ENCODE peak calls at places on chromosomes 13 and 19, in nine cellular contexts. One of them, this sample, is unnamed. For H3K4me1, the result is how much of the 10 kb centered on the place peaks cover.

GRCh38 chr19:9075064-9075964 is 11.5 kb upstream of the OR1M1 start:
- DNase-seq in breast epithelium: peak
- DNase-seq in GM12878: no peak
- DNase-seq in transverse colon: peak
- DNase-seq in GM23338: peak
- DNase-seq in HCT116: peak
- DNase-seq in SK-N-SH: peak
- DNase-seq in prostate gland: peak
- DNase-seq in stomach: peak
- DNase-seq in this sample: peak

GRCh38 chr13:72437458-72437857 is 290.0 kb downstream of the MZT1 start:
- DNase-seq in breast epithelium: no peak
- DNase-seq in GM12878: no peak
- DNase-seq in transverse colon: no peak
- DNase-seq in GM23338: no peak
- DNase-seq in HCT116: no peak
- DNase-seq in SK-N-SH: no peak
- DNase-seq in prostate gland: no peak
- DNase-seq in stomach: no peak
- DNase-seq in this sample: no peak

GRCh38 chr13:99619207-99619606 is 117.9 kb downstream of the TM9SF2 start:
- DNase-seq in breast epithelium: no peak
- DNase-seq in GM12878: no peak
- DNase-seq in transverse colon: no peak
- DNase-seq in GM23338: no peak
- DNase-seq in HCT116: no peak
- DNase-seq in SK-N-SH: no peak
- DNase-seq in prostate gland: no peak
- DNase-seq in stomach: no peak
- DNase-seq in this sample: no peak

GRCh38 chr13:79480954-79481684 is at the start of gene NDFIP2:
- DNase-seq in breast epithelium: peak
- DNase-seq in GM12878: peak
- DNase-seq in transverse colon: peak
- DNase-seq in GM23338: peak
- DNase-seq in HCT116: peak
- DNase-seq in SK-N-SH: peak
- DNase-seq in prostate gland: peak
- DNase-seq in stomach: peak
- DNase-seq in this sample: no peak

GRCh38 chr13:73466561-73466960 is 407.8 kb downstream of the KLF5 start:
- DNase-seq in breast epithelium: no peak
- DNase-seq in GM12878: no peak
- DNase-seq in transverse colon: no peak
- DNase-seq in GM23338: no peak
- DNase-seq in HCT116: no peak
- DNase-seq in SK-N-SH: no peak
- DNase-seq in prostate gland: no peak
- DNase-seq in stomach: no peak
- DNase-seq in this sample: no peak

GRCh38 chr13:44837250-44837649 is 152.0 kb downstream of the NUFIP1 start:
- DNase-seq in breast epithelium: no peak
- DNase-seq in GM12878: no peak
- DNase-seq in transverse colon: no peak
- DNase-seq in GM23338: no peak
- DNase-seq in HCT116: no peak
- DNase-seq in SK-N-SH: no peak
- DNase-seq in prostate gland: no peak
- DNase-seq in stomach: no peak
- DNase-seq in this sample: no peak

GRCh38 chr19:47475460-47475859 is 3.8 kb upstream of the SLC8A2 start:
- DNase-seq in breast epithelium: no peak
- DNase-seq in GM12878: no peak
- DNase-seq in transverse colon: no peak
- DNase-seq in GM23338: no peak
- DNase-seq in HCT116: no peak
- DNase-seq in SK-N-SH: no peak
- DNase-seq in prostate gland: no peak
- DNase-seq in stomach: no peak
- DNase-seq in this sample: no peak

GRCh38 chr19:49432141-49433073 is 7.2 kb downstream of the GFY start:
- DNase-seq in breast epithelium: no peak
- DNase-seq in GM12878: no peak
- DNase-seq in transverse colon: peak
- DNase-seq in GM23338: peak
- DNase-seq in HCT116: no peak
- DNase-seq in SK-N-SH: no peak
- DNase-seq in prostate gland: no peak
- DNase-seq in stomach: no peak
- DNase-seq in this sample: no peak

GRCh38 chr19:10419200-10419645 is 1.1 kb upstream of the PDE4A start:
- DNase-seq in breast epithelium: no peak
- DNase-seq in GM12878: no peak
- DNase-seq in transverse colon: no peak
- DNase-seq in GM23338: no peak
- DNase-seq in HCT116: no peak
- DNase-seq in SK-N-SH: peak
- DNase-seq in prostate gland: no peak
- DNase-seq in stomach: no peak
- DNase-seq in this sample: no peak

GRCh38 chr13:114263590-114263989 is 17.8 kb upstream of the UPF3A start:
- DNase-seq in breast epithelium: no peak
- DNase-seq in GM12878: peak
- DNase-seq in transverse colon: peak
- DNase-seq in GM23338: no peak
- DNase-seq in HCT116: no peak
- DNase-seq in SK-N-SH: no peak
- DNase-seq in prostate gland: no peak
- DNase-seq in stomach: no peak
- DNase-seq in this sample: no peak

GRCh38 chr13:34513526-34513925 is 428.5 kb upstream of the NBEA start:
- DNase-seq in breast epithelium: no peak
- DNase-seq in GM12878: no peak
- DNase-seq in transverse colon: no peak
- DNase-seq in GM23338: no peak
- DNase-seq in HCT116: no peak
- DNase-seq in SK-N-SH: no peak
- DNase-seq in prostate gland: no peak
- DNase-seq in stomach: no peak
- DNase-seq in this sample: no peak

GRCh38 chr13:97254809-97255208 is 32.7 kb downstream of the MBNL2 start:
- DNase-seq in breast epithelium: no peak
- DNase-seq in GM12878: no peak
- DNase-seq in transverse colon: no peak
- DNase-seq in GM23338: no peak
- DNase-seq in HCT116: peak
- DNase-seq in SK-N-SH: no peak
- DNase-seq in prostate gland: no peak
- DNase-seq in stomach: no peak
- DNase-seq in this sample: no peak
- TF ChIP-seq POLR2AphosphoS5 in breast epithelium: no peak
- TF ChIP-seq POLR2AphosphoS5 in GM12878: no peak
- TF ChIP-seq POLR2AphosphoS5 in transverse colon: no peak
- TF ChIP-seq POLR2AphosphoS5 in GM23338: no peak
- TF ChIP-seq POLR2AphosphoS5 in HCT116: peak
- TF ChIP-seq POLR2AphosphoS5 in SK-N-SH: peak
- TF ChIP-seq POLR2AphosphoS5 in prostate gland: no peak
- TF ChIP-seq POLR2AphosphoS5 in stomach: no peak
- TF ChIP-seq POLR2AphosphoS5 in this sample: no peak

DNA sequence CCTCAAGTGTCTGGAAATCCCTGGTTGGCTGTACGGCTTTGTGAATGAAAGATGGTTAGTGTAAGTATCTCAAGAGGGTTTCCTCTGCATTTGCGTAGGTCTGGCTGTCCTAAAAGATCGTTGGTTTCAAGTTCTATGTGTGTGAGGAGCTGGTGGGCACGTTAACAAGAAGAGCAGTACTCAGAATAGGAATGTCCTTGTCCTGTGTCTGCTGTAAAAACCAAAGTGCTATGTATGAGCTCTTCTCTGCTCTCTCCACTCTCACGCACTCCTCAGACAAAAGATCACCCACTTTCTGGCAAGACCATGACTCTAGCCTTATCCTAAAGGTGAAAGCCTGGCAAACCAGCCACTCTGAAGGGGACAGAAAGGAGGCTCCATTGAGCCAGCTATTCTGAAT is 39.1 kb downstream of the USP12 start:
- DNase-seq in breast epithelium: no peak
- DNase-seq in GM12878: peak
- DNase-seq in transverse colon: no peak
- DNase-seq in GM23338: no peak
- DNase-seq in HCT116: no peak
- DNase-seq in SK-N-SH: no peak
- DNase-seq in prostate gland: no peak
- DNase-seq in stomach: no peak
- DNase-seq in this sample: no peak
- H3K4me3 ChIP-seq in breast epithelium: no peak
- H3K4me3 ChIP-seq in GM12878: no peak
- H3K4me3 ChIP-seq in transverse colon: no peak
- H3K4me3 ChIP-seq in GM23338: no peak
- H3K4me3 ChIP-seq in HCT116: no peak
- H3K4me3 ChIP-seq in SK-N-SH: no peak
- H3K4me3 ChIP-seq in prostate gland: no peak
- H3K4me3 ChIP-seq in stomach: no peak
- H3K4me3 ChIP-seq in this sample: no peak

DNA sequence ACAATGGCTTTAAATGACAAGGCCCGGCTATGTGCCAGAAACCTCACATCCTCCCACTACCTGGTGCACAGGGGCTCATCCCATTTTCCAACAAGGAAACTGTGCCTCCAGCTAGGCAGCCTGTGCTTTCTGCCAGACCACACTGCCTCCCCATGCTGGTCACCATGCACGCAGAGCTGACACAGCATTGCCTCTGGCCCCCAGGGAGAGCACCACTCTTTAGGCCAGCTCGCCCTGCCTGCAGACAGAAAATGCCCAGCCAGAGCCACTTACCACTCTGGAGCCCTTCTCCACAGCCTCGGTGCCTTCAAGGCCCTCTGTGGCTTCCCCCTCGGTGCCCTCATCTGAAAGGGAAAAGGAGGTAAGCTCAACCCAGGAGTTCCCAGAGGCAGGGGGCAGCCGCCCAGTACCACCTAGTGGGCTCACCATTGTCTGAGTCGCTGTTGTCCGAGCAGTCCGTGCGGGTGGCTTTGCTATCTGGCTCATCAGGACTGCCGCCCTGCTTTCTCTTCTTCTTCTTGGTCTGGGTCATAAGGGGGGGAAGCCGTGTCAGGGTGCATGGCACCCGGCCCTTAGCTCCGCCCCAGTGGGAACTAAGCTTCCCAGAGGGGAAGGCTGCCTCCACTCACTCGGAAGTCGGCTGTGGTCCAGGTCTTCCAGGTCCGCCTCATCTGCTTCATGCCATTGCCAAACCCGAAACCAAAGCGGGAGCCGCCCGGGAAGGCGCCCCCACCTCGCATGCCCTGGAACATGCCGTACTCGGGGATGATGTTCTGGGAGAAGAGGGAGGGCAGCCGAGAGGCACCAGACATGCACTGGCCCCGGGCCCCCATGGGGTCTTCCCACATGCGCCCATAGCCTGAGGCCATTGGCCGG is 18.0 kb downstream of the AKAP8L start:
- DNase-seq in breast epithelium: no peak
- DNase-seq in GM12878: no peak
- DNase-seq in transverse colon: no peak
- DNase-seq in GM23338: no peak
- DNase-seq in HCT116: no peak
- DNase-seq in SK-N-SH: no peak
- DNase-seq in prostate gland: no peak
- DNase-seq in stomach: no peak
- DNase-seq in this sample: no peak
- H3K4me1 ChIP-seq in breast epithelium: under half
- H3K4me1 ChIP-seq in GM12878: under half
- H3K4me1 ChIP-seq in transverse colon: under half
- H3K4me1 ChIP-seq in GM23338: under half
- H3K4me1 ChIP-seq in HCT116: under half
- H3K4me1 ChIP-seq in SK-N-SH: under half
- H3K4me1 ChIP-seq in prostate gland: under half
- H3K4me1 ChIP-seq in stomach: under half
- H3K4me1 ChIP-seq in this sample: half or more

GRCh38 chr13:39350461-39350881 is 252.5 kb downstream of the LHFPL6 start:
- DNase-seq in breast epithelium: no peak
- DNase-seq in GM12878: no peak
- DNase-seq in transverse colon: no peak
- DNase-seq in GM23338: peak
- DNase-seq in HCT116: no peak
- DNase-seq in SK-N-SH: no peak
- DNase-seq in prostate gland: no peak
- DNase-seq in stomach: no peak
- DNase-seq in this sample: no peak
- TF ChIP-seq POLR2AphosphoS5 in breast epithelium: no peak
- TF ChIP-seq POLR2AphosphoS5 in GM12878: no peak
- TF ChIP-seq POLR2AphosphoS5 in transverse colon: no peak
- TF ChIP-seq POLR2AphosphoS5 in GM23338: no peak
- TF ChIP-seq POLR2AphosphoS5 in HCT116: no peak
- TF ChIP-seq POLR2AphosphoS5 in SK-N-SH: no peak
- TF ChIP-seq POLR2AphosphoS5 in prostate gland: no peak
- TF ChIP-seq POLR2AphosphoS5 in stomach: no peak
- TF ChIP-seq POLR2AphosphoS5 in this sample: no peak

GRCh38 chr19:12195501-12195860 is 32.6 kb downstream of the ZNF136 start:
- DNase-seq in breast epithelium: no peak
- DNase-seq in GM12878: no peak
- DNase-seq in transverse colon: no peak
- DNase-seq in GM23338: peak
- DNase-seq in HCT116: no peak
- DNase-seq in SK-N-SH: no peak
- DNase-seq in prostate gland: no peak
- DNase-seq in stomach: no peak
- DNase-seq in this sample: no peak
- H3K4me3 ChIP-seq in breast epithelium: peak
- H3K4me3 ChIP-seq in GM12878: no peak
- H3K4me3 ChIP-seq in transverse colon: peak
- H3K4me3 ChIP-seq in GM23338: peak
- H3K4me3 ChIP-seq in HCT116: no peak
- H3K4me3 ChIP-seq in SK-N-SH: peak
- H3K4me3 ChIP-seq in prostate gland: peak
- H3K4me3 ChIP-seq in stomach: peak
- H3K4me3 ChIP-seq in this sample: peak

GRCh38 chr13:46664195-46664594 is 111.2 kb downstream of the LRCH1 start:
- DNase-seq in breast epithelium: no peak
- DNase-seq in GM12878: no peak
- DNase-seq in transverse colon: no peak
- DNase-seq in GM23338: no peak
- DNase-seq in HCT116: no peak
- DNase-seq in SK-N-SH: no peak
- DNase-seq in prostate gland: no peak
- DNase-seq in stomach: no peak
- DNase-seq in this sample: no peak
- H3K4me1 ChIP-seq in breast epithelium: under half
- H3K4me1 ChIP-seq in GM12878: under half
- H3K4me1 ChIP-seq in transverse colon: half or more
- H3K4me1 ChIP-seq in GM23338: half or more
- H3K4me1 ChIP-seq in HCT116: under half
- H3K4me1 ChIP-seq in SK-N-SH: under half
- H3K4me1 ChIP-seq in prostate gland: under half
- H3K4me1 ChIP-seq in stomach: half or more
- H3K4me1 ChIP-seq in this sample: half or more

GRCh38 chr13:90201198-90201597 is 1146.3 kb upstream of the MIR17HG start:
- DNase-seq in breast epithelium: no peak
- DNase-seq in GM12878: no peak
- DNase-seq in transverse colon: no peak
- DNase-seq in GM23338: no peak
- DNase-seq in HCT116: no peak
- DNase-seq in SK-N-SH: no peak
- DNase-seq in prostate gland: no peak
- DNase-seq in stomach: no peak
- DNase-seq in this sample: no peak

GRCh38 chr13:90201676-90202425 is 1145.6 kb upstream of the MIR17HG start:
- DNase-seq in breast epithelium: no peak
- DNase-seq in GM12878: no peak
- DNase-seq in transverse colon: no peak
- DNase-seq in GM23338: no peak
- DNase-seq in HCT116: no peak
- DNase-seq in SK-N-SH: no peak
- DNase-seq in prostate gland: no peak
- DNase-seq in stomach: no peak
- DNase-seq in this sample: no peak

GRCh38 chr13:90197722-90198121 is 1149.8 kb upstream of the MIR17HG start:
- DNase-seq in breast epithelium: no peak
- DNase-seq in GM12878: no peak
- DNase-seq in transverse colon: no peak
- DNase-seq in GM23338: no peak
- DNase-seq in HCT116: no peak
- DNase-seq in SK-N-SH: no peak
- DNase-seq in prostate gland: no peak
- DNase-seq in stomach: no peak
- DNase-seq in this sample: no peak
- TF ChIP-seq POLR2AphosphoS5 in breast epithelium: no peak
- TF ChIP-seq POLR2AphosphoS5 in GM12878: no peak
- TF ChIP-seq POLR2AphosphoS5 in transverse colon: no peak
- TF ChIP-seq POLR2AphosphoS5 in GM23338: no peak
- TF ChIP-seq POLR2AphosphoS5 in HCT116: no peak
- TF ChIP-seq POLR2AphosphoS5 in SK-N-SH: no peak
- TF ChIP-seq POLR2AphosphoS5 in prostate gland: no peak
- TF ChIP-seq POLR2AphosphoS5 in stomach: no peak
- TF ChIP-seq POLR2AphosphoS5 in this sample: no peak

This sample was measured in esophagus muscularis mucosa.